ENCODE peak calls at places on chromosomes 11 and 22, in seven cellular contexts. I is GM23338, O is neural progenitor cell, D is GM23248, W is HCT116, V is PC-3, K is SK-N-SH. G is an unnamed sample.

GRCh38 chr11:100928426-100928825 is 201.2 kb downstream of the PGR start:
- DNase-seq in I (no peak), O (no peak), D (no peak), W (no peak), V (peak), K (no peak), G (no peak)

GRCh38 chr11:57800444-57801184 is 39.0 kb downstream of the CTNND1 start:
- DNase-seq in I (peak), O (peak), D (peak), W (peak), V (peak), K (peak), G (peak)

GRCh38 chr11:126978911-126979310 is 21.7 kb downstream of the KIRREL3 start:
- DNase-seq in I (no peak), O (no peak), D (no peak), W (no peak), V (no peak), K (no peak), G (no peak)

GRCh38 chr11:1653541-1654387 is 24.2 kb downstream of the KRTAP5-5 start:
- DNase-seq in I (no peak), O (no peak), D (no peak), W (no peak), V (no peak), K (peak), G (no peak)

GRCh38 chr11:26698224-26698623 is 23.6 kb downstream of the SLC5A12 start:
- DNase-seq in I (no peak), O (no peak), D (no peak), W (no peak), V (no peak), K (no peak), G (no peak)

GRCh38 chr11:27444801-27445215 is 27.8 kb downstream of the LGR4 start:
- DNase-seq in I (peak), O (peak), D (no peak), W (no peak), V (peak), K (no peak), G (no peak)

GRCh38 chr11:46212720-46213119 is 64.7 kb upstream of the CREB3L1 start:
- DNase-seq in I (no peak), O (no peak), D (no peak), W (no peak), V (peak), K (no peak), G (no peak)

GRCh38 chr11:1150769-1151365 is 6.9 kb upstream of the MUC5AC start:
- DNase-seq in I (no peak), O (no peak), D (peak), W (no peak), V (peak), K (no peak), G (no peak)

GRCh38 chr11:59208956-59209355 is 3.8 kb downstream of the MPEG1 start:
- DNase-seq in I (no peak), O (no peak), D (peak), W (no peak), V (no peak), K (no peak), G (no peak)

GRCh38 chr11:120917536-120918239 is 106.2 kb upstream of the TBCEL start:
- DNase-seq in I (no peak), O (no peak), D (no peak), W (no peak), V (no peak), K (no peak), G (no peak)

GRCh38 chr11:8062781-8063257 is 18.2 kb upstream of the TUB start:
- DNase-seq in I (no peak), O (no peak), D (peak), W (no peak), V (no peak), K (no peak), G (no peak)

GRCh38 chr11:114301088-114301487 is 4.9 kb downstream of the NNMT start:
- DNase-seq in I (no peak), O (no peak), D (no peak), W (no peak), V (no peak), K (no peak), G (no peak)

GRCh38 chr11:114301927-114302326 is 5.7 kb downstream of the NNMT start:
- DNase-seq in I (no peak), O (no peak), D (no peak), W (no peak), V (no peak), K (no peak), G (no peak)

GRCh38 chr11:114304065-114304464 is 7.9 kb downstream of the NNMT start:
- DNase-seq in I (no peak), O (no peak), D (no peak), W (no peak), V (no peak), K (no peak), G (no peak)

GRCh38 chr11:114304969-114305368 is 8.8 kb downstream of the NNMT start:
- DNase-seq in I (no peak), O (no peak), D (no peak), W (no peak), V (no peak), K (no peak), G (no peak)

DNA sequence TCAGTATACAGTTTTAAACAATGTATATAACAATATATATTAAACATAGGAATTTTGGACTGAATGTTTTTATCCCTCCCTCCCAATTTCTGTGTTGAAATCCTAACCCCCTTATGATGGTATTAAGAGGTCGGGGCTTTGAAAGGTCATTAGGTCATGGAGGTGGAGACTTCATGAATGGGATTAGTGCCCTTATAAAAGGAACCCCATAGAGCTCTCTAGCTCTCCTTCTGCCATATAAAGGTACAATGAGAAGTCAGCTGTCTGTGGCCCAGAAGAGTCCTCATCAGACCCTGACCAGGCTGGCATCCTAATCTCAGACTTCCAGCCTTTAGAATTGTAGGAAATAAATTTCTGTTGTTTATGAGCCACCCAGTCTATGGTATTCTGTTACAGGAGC is 6.5 kb downstream of the NNMT start:
- DNase-seq in I (no peak), O (peak), D (no peak), W (no peak), V (no peak), K (no peak), G (no peak)
- H3K4me3 ChIP-seq in I (no peak), O (no peak), D (peak), W (no peak), V (no peak), K (no peak), G (no peak)

GRCh38 chr22:19497245-19497644 is 17.5 kb downstream of the CDC45 start:
- DNase-seq in I (no peak), O (no peak), D (peak), W (no peak), V (peak), K (no peak), G (no peak)

GRCh38 chr22:19496324-19496630 is 16.6 kb downstream of the CDC45 start:
- DNase-seq in I (no peak), O (no peak), D (no peak), W (no peak), V (no peak), K (no peak), G (no peak)

GRCh38 chr22:19494001-19494560 is 14.4 kb downstream of the CDC45 start:
- DNase-seq in I (no peak), O (no peak), D (no peak), W (no peak), V (no peak), K (no peak), G (no peak)

GRCh38 chr22:19494676-19495173 is 15.0 kb downstream of the CDC45 start:
- DNase-seq in I (no peak), O (no peak), D (no peak), W (no peak), V (no peak), K (no peak), G (no peak)

DNA sequence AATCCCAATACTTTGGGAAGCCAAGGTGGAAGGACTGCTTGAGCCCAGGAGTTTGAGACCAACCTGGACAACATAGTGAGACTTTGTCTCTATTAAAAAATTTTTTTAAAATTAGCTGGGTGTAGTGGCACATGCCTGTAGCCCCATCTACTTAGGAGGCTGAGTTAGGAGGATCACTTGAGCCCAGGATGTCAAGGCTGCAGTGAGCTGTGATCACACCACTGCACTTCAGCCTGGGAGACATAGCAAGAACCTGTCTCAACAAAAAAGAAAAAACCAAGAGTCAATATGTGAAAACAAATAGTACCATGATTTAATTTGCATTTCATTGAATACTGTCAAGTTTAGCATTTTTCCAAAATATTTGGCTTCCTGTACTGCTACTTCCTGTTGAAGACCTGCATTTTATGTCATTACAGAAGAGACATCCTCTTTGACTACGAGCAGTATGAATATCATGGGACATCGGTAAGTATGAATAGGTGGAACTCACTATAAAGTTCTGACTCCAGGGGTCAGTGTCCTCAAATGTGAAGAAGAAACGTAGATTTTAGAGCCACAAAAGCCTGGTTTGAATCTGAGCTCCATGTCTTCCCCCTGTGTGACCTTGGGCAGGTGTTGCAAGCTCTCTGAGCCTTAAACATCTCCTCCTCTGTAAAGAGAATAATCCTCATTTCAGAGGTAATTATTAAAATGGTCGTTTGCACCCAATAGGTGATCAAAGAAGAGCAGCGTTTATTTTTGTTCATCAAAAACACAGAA is 16.0 kb downstream of the CDC45 start:
- DNase-seq in I (peak), O (no peak), D (peak), W (no peak), V (peak), K (no peak), G (peak)
- TF ChIP-seq EZH2phosphoT487 in I (no peak), O (no peak), D (no peak), W (no peak), V (no peak), K (no peak), G (no peak)

GRCh38 chr22:48856308-48856615 is 971.4 kb downstream of the BRD1 start:
- DNase-seq in I (no peak), O (no peak), D (no peak), W (no peak), V (no peak), K (no peak), G (no peak)

GRCh38 chr22:48853627-48854240 is 973.9 kb downstream of the BRD1 start:
- DNase-seq in I (no peak), O (no peak), D (no peak), W (no peak), V (no peak), K (no peak), G (no peak)

GRCh38 chr22:48855593-48856307 is 971.9 kb downstream of the BRD1 start:
- DNase-seq in I (no peak), O (no peak), D (no peak), W (no peak), V (no peak), K (no peak), G (no peak)

GRCh38 chr22:48857202-48857805 is 970.4 kb downstream of the BRD1 start:
- DNase-seq in I (no peak), O (no peak), D (no peak), W (no peak), V (no peak), K (no peak), G (no peak)

GRCh38 chr22:48855013-48855412 is 972.7 kb downstream of the BRD1 start:
- DNase-seq in I (no peak), O (no peak), D (no peak), W (no peak), V (no peak), K (no peak), G (no peak)
- H2AFZ ChIP-seq in I (no peak), O (no peak), D (no peak), W (no peak), V (no peak), K (no peak), G (no peak)

DNA sequence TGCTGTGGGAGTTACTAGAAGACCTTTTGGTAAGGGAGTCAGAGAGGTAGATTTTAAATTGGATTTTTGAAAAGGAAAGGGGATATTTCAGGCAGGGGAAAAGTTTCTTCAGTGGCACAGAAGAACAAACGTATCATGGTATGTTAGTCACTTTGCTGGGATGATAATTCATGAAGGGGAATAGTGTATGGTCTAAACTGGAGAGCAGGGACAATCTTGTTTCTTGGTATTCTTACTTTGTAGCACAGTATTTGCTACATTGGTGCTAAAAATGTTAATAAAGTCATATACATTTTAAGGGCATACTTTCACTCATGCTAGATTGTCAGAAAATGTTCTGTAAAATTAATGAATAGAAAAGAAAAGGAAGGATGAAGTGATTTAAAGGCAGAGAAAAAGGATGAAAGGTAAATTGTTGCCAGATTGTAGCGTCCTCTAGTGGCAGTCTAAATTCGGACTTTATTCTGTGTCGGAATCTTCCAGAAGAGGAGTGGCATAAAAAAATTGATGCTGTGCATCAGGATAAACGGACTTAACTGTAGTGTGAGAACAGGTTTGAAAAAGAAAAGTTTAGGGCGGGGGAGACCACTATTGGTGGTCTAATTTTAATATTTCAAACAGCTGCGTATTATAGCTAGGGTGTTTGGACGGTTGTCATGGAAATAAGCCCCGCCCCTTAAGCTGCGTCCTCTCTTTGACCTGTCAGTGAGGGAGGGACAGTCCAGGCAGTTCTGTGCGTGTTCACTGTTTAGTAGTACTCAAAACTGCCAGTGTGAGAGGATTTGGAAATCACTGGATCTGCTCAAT is at the start of gene BCO2:
- DNase-seq in I (peak), O (peak), D (peak), W (peak), V (peak), K (peak), G (peak)
- H3K4me3 ChIP-seq in I (peak), O (peak), D (peak), W (peak), V (peak), K (peak), G (peak)

DNA sequence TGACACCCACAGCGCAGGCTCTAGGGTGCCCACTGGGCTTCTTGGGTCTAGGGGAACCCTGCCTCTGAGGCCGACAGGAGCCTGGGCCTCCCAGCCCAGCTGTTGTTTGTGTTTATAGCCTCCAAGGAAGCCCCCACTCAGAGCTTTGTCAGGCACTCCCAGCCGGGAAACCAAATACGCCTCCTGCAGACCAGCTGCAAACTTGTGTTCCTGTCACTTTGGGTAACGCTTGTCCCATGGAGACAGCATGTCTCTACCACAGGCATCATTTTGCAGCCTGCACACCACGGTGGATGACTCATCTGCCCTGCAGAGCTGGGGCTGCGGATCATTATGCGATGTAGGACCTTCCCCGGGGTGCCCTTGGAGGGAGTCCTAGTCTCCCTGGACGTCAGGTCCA is 40.6 kb upstream of the CRYBB3 start:
- DNase-seq in I (no peak), O (no peak), D (peak), W (no peak), V (no peak), K (no peak), G (no peak)
- TF ChIP-seq EZH2phosphoT487 in I (no peak), O (no peak), D (no peak), W (no peak), V (no peak), K (no peak), G (no peak)

G was measured in OCI-LY7.